ENCODE peak calls at places on chromosomes 12 and 14, in four cellular contexts. One of them, this sample, is unnamed.

GRCh38 chr12:122423258-122424165 is 1.0 kb upstream of the CLIP1 start:
- DNase-seq in NT2/D1: peak
- DNase-seq in NCI-H2029: no peak
- DNase-seq in cardiac fibroblast: peak
- DNase-seq in this sample: peak

GRCh38 chr14:89618309-89618708 is 201.3 kb upstream of the FOXN3 start:
- DNase-seq in cardiac fibroblast: peak
- DNase-seq in NT2/D1: no peak
- DNase-seq in NCI-H2029: no peak
- DNase-seq in this sample: no peak

GRCh38 chr14:79074501-79074900 is 904.3 kb downstream of the NRXN3 start:
- DNase-seq in NT2/D1: no peak
- DNase-seq in NCI-H2029: no peak
- DNase-seq in cardiac fibroblast: no peak
- DNase-seq in this sample: no peak

GRCh38 chr14:101113108-101113612 is 209.6 kb upstream of the RTL1 start:
- DNase-seq in cardiac fibroblast: no peak
- DNase-seq in NT2/D1: no peak
- DNase-seq in NCI-H2029: no peak
- DNase-seq in this sample: no peak

GRCh38 chr12:68042212-68042699 is 53.0 kb downstream of the IFNG-AS1 start:
- DNase-seq in NCI-H2029: no peak
- DNase-seq in cardiac fibroblast: peak
- DNase-seq in NT2/D1: no peak
- DNase-seq in this sample: peak

GRCh38 chr12:16586350-16587109 is 19.4 kb downstream of the LMO3 start:
- DNase-seq in NT2/D1: no peak
- DNase-seq in cardiac fibroblast: peak
- DNase-seq in NCI-H2029: no peak
- DNase-seq in this sample: no peak

GRCh38 chr14:20836668-20837338 is 34.2 kb upstream of the RNASE1 start:
- DNase-seq in cardiac fibroblast: peak
- DNase-seq in NT2/D1: no peak
- DNase-seq in NCI-H2029: no peak
- DNase-seq in this sample: no peak

GRCh38 chr12:92759634-92760268 is 57.0 kb downstream of the PLEKHG7 start:
- DNase-seq in cardiac fibroblast: peak
- DNase-seq in NT2/D1: no peak
- DNase-seq in NCI-H2029: no peak
- DNase-seq in this sample: no peak

GRCh38 chr12:82182601-82183000 is 175.6 kb downstream of the CCDC59 start:
- DNase-seq in NT2/D1: no peak
- DNase-seq in NCI-H2029: no peak
- DNase-seq in cardiac fibroblast: no peak
- DNase-seq in this sample: no peak

GRCh38 chr14:103711516-103712431 is 3.5 kb downstream of the XRCC3 start:
- DNase-seq in NCI-H2029: peak
- DNase-seq in cardiac fibroblast: peak
- DNase-seq in NT2/D1: no peak
- DNase-seq in this sample: no peak

GRCh38 chr12:109302358-109302757 is 6.7 kb downstream of the FOXN4 start:
- DNase-seq in NT2/D1: no peak
- DNase-seq in cardiac fibroblast: no peak
- DNase-seq in NCI-H2029: no peak
- DNase-seq in this sample: no peak

GRCh38 chr14:77848031-77848430 is 48.1 kb downstream of the ADCK1 start:
- DNase-seq in NCI-H2029: no peak
- DNase-seq in cardiac fibroblast: peak
- DNase-seq in NT2/D1: no peak
- DNase-seq in this sample: no peak

GRCh38 chr12:46214668-46215429 is 54.0 kb downstream of the SLC38A1 start:
- DNase-seq in NT2/D1: no peak
- DNase-seq in NCI-H2029: no peak
- DNase-seq in cardiac fibroblast: no peak
- DNase-seq in this sample: no peak

GRCh38 chr12:26426652-26427051 is 231.3 kb downstream of the SSPN start:
- DNase-seq in NCI-H2029: no peak
- DNase-seq in NT2/D1: no peak
- DNase-seq in cardiac fibroblast: no peak
- DNase-seq in this sample: no peak

GRCh38 chr12:29304388-29304787 is 76.6 kb downstream of the ERGIC2 start:
- DNase-seq in NT2/D1: no peak
- DNase-seq in NCI-H2029: no peak
- DNase-seq in cardiac fibroblast: no peak
- DNase-seq in this sample: no peak

GRCh38 chr12:65826513-65827171 is 2.4 kb downstream of the HMGA2 start:
- DNase-seq in cardiac fibroblast: peak
- DNase-seq in NT2/D1: no peak
- DNase-seq in NCI-H2029: no peak
- DNase-seq in this sample: no peak

GRCh38 chr14:28651148-28651547 is 115.4 kb upstream of the FOXG1 start:
- DNase-seq in NT2/D1: no peak
- DNase-seq in NCI-H2029: no peak
- DNase-seq in cardiac fibroblast: no peak
- DNase-seq in this sample: no peak

GRCh38 chr12:92030618-92031017 is 115.0 kb downstream of the BTG1 start:
- DNase-seq in NCI-H2029: no peak
- DNase-seq in cardiac fibroblast: peak
- DNase-seq in NT2/D1: no peak
- DNase-seq in this sample: no peak

GRCh38 chr12:39230086-39230485 is 212.8 kb downstream of the KIF21A start:
- DNase-seq in NT2/D1: no peak
- DNase-seq in NCI-H2029: no peak
- DNase-seq in cardiac fibroblast: peak
- DNase-seq in this sample: no peak

GRCh38 chr12:90519285-90519684 is 435.7 kb downstream of the CCER1 start:
- DNase-seq in NT2/D1: no peak
- DNase-seq in cardiac fibroblast: no peak
- DNase-seq in NCI-H2029: no peak
- DNase-seq in this sample: no peak

GRCh38 chr14:73755434-73756014 is 41.3 kb upstream of the PNMA1 start:
- DNase-seq in NCI-H2029: peak
- DNase-seq in cardiac fibroblast: no peak
- DNase-seq in NT2/D1: no peak
- DNase-seq in this sample: no peak

GRCh38 chr14:75523771-75524171 is 1.5 kb downstream of the BATF start:
- DNase-seq in NT2/D1: no peak
- DNase-seq in cardiac fibroblast: peak
- DNase-seq in NCI-H2029: no peak
- DNase-seq in this sample: no peak

GRCh38 chr12:51591020-51591901 is at the start of gene SCN8A:
- DNase-seq in NT2/D1: peak
- DNase-seq in cardiac fibroblast: peak
- DNase-seq in NCI-H2029: peak
- DNase-seq in this sample: peak

GRCh38 chr12:112151766-112152541 is 26.6 kb downstream of the TRAFD1 start:
- DNase-seq in NT2/D1: no peak
- DNase-seq in cardiac fibroblast: no peak
- DNase-seq in NCI-H2029: no peak
- DNase-seq in this sample: no peak

GRCh38 chr12:103772367-103773108 is 68.5 kb downstream of the NT5DC3 start:
- DNase-seq in NT2/D1: no peak
- DNase-seq in cardiac fibroblast: no peak
- DNase-seq in NCI-H2029: no peak
- DNase-seq in this sample: no peak

GRCh38 chr12:98515368-98516183 is at the start of gene TMPO:
- DNase-seq in NT2/D1: peak
- DNase-seq in cardiac fibroblast: peak
- DNase-seq in NCI-H2029: peak
- DNase-seq in this sample: peak

GRCh38 chr12:3944620-3945019 is 71.4 kb upstream of the PARP11 start:
- DNase-seq in NT2/D1: peak
- DNase-seq in NCI-H2029: no peak
- DNase-seq in cardiac fibroblast: no peak
- DNase-seq in this sample: no peak

GRCh38 chr12:41509655-41510054 is 321.5 kb downstream of the PDZRN4 start:
- DNase-seq in NCI-H2029: no peak
- DNase-seq in cardiac fibroblast: no peak
- DNase-seq in NT2/D1: no peak
- DNase-seq in this sample: peak

GRCh38 chr12:47988073-47989022 is 15.9 kb downstream of the COL2A1 start:
- DNase-seq in NT2/D1: no peak
- DNase-seq in cardiac fibroblast: no peak
- DNase-seq in NCI-H2029: no peak
- DNase-seq in this sample: no peak

GRCh38 chr12:108735855-108736254 is 4.5 kb upstream of the CORO1C start:
- DNase-seq in NCI-H2029: no peak
- DNase-seq in NT2/D1: no peak
- DNase-seq in cardiac fibroblast: no peak
- DNase-seq in this sample: no peak

GRCh38 chr12:54602661-54603060 is 14.2 kb upstream of the PPP1R1A start:
- DNase-seq in NCI-H2029: no peak
- DNase-seq in cardiac fibroblast: no peak
- DNase-seq in NT2/D1: no peak
- DNase-seq in this sample: no peak

GRCh38 chr12:62221107-62221506 is 39.1 kb upstream of the USP15 start:
- DNase-seq in NCI-H2029: no peak
- DNase-seq in cardiac fibroblast: no peak
- DNase-seq in NT2/D1: no peak
- DNase-seq in this sample: no peak

GRCh38 chr12:113796086-113796827 is 169.9 kb downstream of the RBM19 start:
- DNase-seq in NT2/D1: no peak
- DNase-seq in cardiac fibroblast: no peak
- DNase-seq in NCI-H2029: no peak
- DNase-seq in this sample: no peak

GRCh38 chr14:93734086-93734822 is 54.0 kb downstream of the PRIMA1 start:
- DNase-seq in NCI-H2029: no peak
- DNase-seq in NT2/D1: peak
- DNase-seq in cardiac fibroblast: no peak
- DNase-seq in this sample: no peak

GRCh38 chr14:100076630-100077029 is 11.4 kb downstream of the EVL start:
- DNase-seq in NT2/D1: no peak
- DNase-seq in cardiac fibroblast: peak
- DNase-seq in NCI-H2029: no peak
- DNase-seq in this sample: no peak

GRCh38 chr12:3990356-3990975 is 117.3 kb upstream of the PARP11 start:
- DNase-seq in cardiac fibroblast: no peak
- DNase-seq in NT2/D1: no peak
- DNase-seq in NCI-H2029: no peak
- DNase-seq in this sample: no peak

GRCh38 chr12:5390174-5390799 is 41.6 kb upstream of the NTF3 start:
- DNase-seq in NT2/D1: no peak
- DNase-seq in cardiac fibroblast: no peak
- DNase-seq in NCI-H2029: no peak
- DNase-seq in this sample: no peak

GRCh38 chr12:75488553-75488952 is 8.0 kb downstream of the GLIPR1 start:
- DNase-seq in NT2/D1: peak
- DNase-seq in cardiac fibroblast: peak
- DNase-seq in NCI-H2029: no peak
- DNase-seq in this sample: no peak